ENCODE peak calls at places on chromosomes 3 and 15, in five cellular contexts. W, U, K, S and T are unnamed samples.

GRCh38 chr3:148955544-148956346 is 35.6 kb upstream of the GYG1 start:
- DNase-seq in W (no peak), U (peak), S (no peak), K (no peak), T (no peak)

GRCh38 chr15:61556037-61556648 is 327.0 kb upstream of the RORA start:
- DNase-seq in K (no peak), S (no peak), W (no peak), U (no peak), T (no peak)

GRCh38 chr15:86213888-86214287 is 134.2 kb downstream of the AGBL1 start:
- DNase-seq in U (no peak), W (no peak), K (no peak), S (no peak), T (no peak)

GRCh38 chr15:93449798-93450197 is 360.8 kb upstream of the RGMA start:
- DNase-seq in K (no peak), S (no peak), W (no peak), U (no peak), T (no peak)

GRCh38 chr15:82952156-82953081 is at the start of gene HOMER2:
- DNase-seq in U (peak), W (peak), K (no peak), S (peak), T (no peak)

GRCh38 chr3:169879846-169880558 is 10.3 kb upstream of the LRRC31 start:
- DNase-seq in S (no peak), W (no peak), U (no peak), K (no peak), T (no peak)

GRCh38 chr3:43515970-43516369 is 105.8 kb downstream of the ANO10 start:
- DNase-seq in U (no peak), S (no peak), K (no peak), W (no peak), T (no peak)

GRCh38 chr3:71628571-71628970 is 45.0 kb upstream of the FOXP1 start:
- DNase-seq in W (no peak), U (no peak), K (no peak), S (no peak), T (no peak)

GRCh38 chr3:53513556-53514190 is 19.3 kb downstream of the CACNA1D start:
- DNase-seq in W (no peak), S (no peak), U (no peak), K (no peak), T (no peak)

GRCh38 chr3:126487151-126487771 is 11.6 kb upstream of the ZXDC start:
- DNase-seq in S (no peak), U (no peak), K (peak), W (no peak), T (no peak)

GRCh38 chr3:107521466-107522059 is 1.2 kb upstream of the BBX start:
- DNase-seq in K (no peak), U (no peak), S (no peak), W (no peak), T (no peak)

GRCh38 chr3:107520535-107520934 is 2.2 kb upstream of the BBX start:
- DNase-seq in U (no peak), K (no peak), S (no peak), W (no peak), T (no peak)

GRCh38 chr3:107523361-107524213 is 825 bp downstream of the BBX start:
- DNase-seq in U (peak), W (peak), S (peak), K (peak), T (peak)

GRCh38 chr3:107524214-107525100 is 1.7 kb downstream of the BBX start:
- DNase-seq in S (peak), W (peak), K (peak), U (peak), T (no peak)

GRCh38 chr3:107522510-107523360 is at the start of gene BBX:
- DNase-seq in U (peak), W (peak), K (peak), S (peak), T (peak)
- TF ChIP-seq POLR2A in U (peak), W (no peak), K (no peak), S (no peak), T (peak)

GRCh38 chr3:136751259-136752045 is 726 bp downstream of the STAG1 start:
- DNase-seq in S (peak), K (peak), W (no peak), U (peak), T (peak)
- TF ChIP-seq POLR2AphosphoS5 in S (no peak), K (no peak), W (peak), U (peak), T (no peak)

GRCh38 chr15:65412556-65412955 is 10.2 kb downstream of the IGDCC4 start:
- DNase-seq in K (no peak), U (no peak), W (no peak), S (no peak), T (no peak)

GRCh38 chr15:65411470-65412071 is 11.2 kb downstream of the IGDCC4 start:
- DNase-seq in K (no peak), S (no peak), W (no peak), U (no peak), T (no peak)

GRCh38 chr15:65409284-65409631 is 13.5 kb downstream of the IGDCC4 start:
- DNase-seq in U (no peak), S (no peak), W (no peak), K (no peak), T (no peak)

GRCh38 chr15:65410036-65410435 is 12.7 kb downstream of the IGDCC4 start:
- DNase-seq in W (no peak), U (no peak), K (no peak), S (no peak), T (no peak)

DNA sequence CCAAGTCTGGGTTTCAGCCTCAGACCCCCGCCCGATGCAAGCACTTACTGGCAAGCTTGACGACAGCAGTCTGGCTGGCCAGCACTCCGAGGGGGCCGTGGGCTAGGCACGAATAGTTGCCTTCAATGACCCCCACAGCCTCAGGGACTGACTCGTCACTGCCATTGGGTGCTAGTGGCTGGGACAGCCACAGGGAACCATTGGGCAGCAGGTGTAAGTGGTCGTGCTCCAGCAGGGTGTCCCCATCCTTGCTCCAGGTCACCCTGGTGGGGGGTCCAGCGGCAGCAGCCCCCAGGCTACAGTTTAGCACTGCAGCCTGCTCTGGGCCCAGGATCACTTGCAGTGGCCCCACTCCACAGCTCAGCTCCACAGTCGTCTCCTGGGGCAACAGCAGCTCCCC is 11.8 kb downstream of the IGDCC4 start:
- DNase-seq in K (no peak), S (no peak), U (no peak), W (no peak), T (no peak)
- TF ChIP-seq POLR2A in K (no peak), S (no peak), U (no peak), W (no peak), T (no peak)

DNA sequence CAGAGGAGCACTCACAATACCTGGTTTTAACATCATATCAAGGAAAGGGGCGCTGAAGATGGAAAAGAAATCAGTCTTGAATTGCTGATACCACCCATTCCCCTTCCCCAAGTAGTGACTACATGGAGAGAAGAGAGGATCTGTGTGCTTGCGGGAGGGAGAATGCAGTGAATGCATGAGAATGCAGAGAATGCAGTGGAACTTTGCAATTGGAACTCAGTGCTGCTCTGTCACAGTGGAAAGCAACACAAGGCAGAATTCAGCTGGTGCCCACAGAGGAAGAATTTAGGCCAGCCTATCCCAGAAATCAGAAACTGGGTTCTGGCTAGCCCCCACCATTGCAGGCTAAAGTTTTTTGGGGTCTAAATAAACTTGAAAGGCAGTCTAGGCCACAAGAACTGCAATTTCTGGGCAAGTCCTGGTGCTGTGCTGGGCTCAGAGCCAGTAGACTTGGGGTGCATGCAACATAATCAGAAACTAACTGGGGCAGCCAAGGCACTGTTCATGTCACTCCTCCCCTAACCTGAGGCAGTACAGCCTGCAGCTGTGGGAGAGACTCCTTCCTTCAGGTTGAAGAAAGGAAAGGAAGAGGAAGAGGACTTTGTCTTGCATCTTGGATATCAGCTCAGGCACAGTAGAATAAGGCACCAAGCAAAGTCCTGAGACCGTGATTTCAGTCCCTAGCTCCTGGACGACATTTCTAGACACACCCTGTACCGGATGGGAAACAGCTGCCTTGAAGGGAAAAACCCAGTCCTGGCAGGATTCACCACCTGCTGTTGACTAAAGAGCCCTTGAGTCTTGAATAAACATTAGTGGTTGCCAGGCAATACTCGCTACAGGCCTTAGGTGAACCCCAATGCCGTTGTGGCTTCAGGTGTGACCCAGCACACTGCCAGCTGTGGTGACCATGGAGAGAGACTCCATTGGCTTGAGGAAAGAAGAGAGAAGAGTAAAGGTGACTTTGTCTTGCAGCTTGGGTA is 329.3 kb downstream of the TBL1XR1 start:
- DNase-seq in S (peak), W (no peak), U (peak), K (peak), T (no peak)
- TF ChIP-seq POLR2AphosphoS5 in S (peak), W (no peak), U (peak), K (no peak), T (no peak)

GRCh38 chr3:37995652-37996641 is 5.4 kb downstream of the VILL start:
- DNase-seq in U (no peak), K (no peak), W (no peak), S (peak), T (no peak)

GRCh38 chr3:37994639-37994972 is 4.0 kb downstream of the VILL start:
- DNase-seq in K (no peak), U (no peak), S (no peak), W (no peak), T (no peak)

GRCh38 chr3:37997321-37997720 is 6.7 kb downstream of the VILL start:
- DNase-seq in K (peak), W (no peak), S (no peak), U (no peak), T (no peak)

GRCh38 chr3:37997791-37998370 is 7.3 kb downstream of the VILL start:
- DNase-seq in S (no peak), W (no peak), U (no peak), K (peak), T (no peak)

GRCh38 chr3:37996785-37997301 is 6.3 kb downstream of the VILL start:
- DNase-seq in K (peak), U (peak), W (peak), S (peak), T (no peak)
- TF ChIP-seq POLR2A in K (no peak), U (no peak), W (no peak), S (no peak), T (no peak)

DNA sequence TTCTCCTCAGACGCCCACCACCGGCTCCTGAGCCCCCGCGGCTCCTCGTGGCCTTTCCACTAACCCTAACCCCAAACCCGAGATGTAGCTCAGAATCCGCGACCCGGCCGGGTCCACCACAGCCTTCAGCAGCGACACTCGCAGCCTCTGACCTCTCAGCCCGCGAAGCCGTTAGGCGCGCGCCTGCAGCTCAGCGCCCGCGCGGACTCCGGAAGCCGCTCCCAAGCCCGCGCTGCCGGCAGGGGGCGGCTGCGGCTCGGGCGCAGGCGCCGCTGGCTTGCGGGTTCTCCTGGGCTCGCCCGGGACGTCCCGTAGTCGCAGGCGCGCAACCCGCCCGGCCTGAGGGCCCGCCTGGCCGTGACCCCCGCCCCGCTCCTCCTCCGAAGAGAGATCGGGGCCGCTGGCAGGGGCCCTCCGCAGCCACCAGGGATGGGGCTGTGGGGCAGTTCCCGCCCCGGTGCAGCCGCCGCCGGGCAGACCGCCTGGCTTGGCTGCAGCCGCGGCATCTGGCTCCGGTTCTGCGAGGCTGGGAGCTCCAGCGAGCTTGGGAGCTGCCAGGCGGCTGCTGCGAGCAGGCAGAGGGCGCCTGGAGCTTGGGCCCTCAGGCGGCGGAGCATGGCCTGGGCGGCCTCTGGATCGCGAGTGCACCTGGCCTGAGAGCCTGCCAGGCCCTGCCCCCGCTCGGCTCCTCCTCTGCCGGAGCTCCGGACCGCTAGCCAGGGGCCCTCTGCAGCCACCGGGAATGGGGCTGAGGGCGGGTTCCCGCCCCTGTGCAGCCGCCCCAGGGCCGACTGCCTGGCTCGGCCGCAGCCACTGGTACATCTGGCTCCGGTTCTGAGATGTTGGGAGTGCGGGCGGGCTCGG is 120.7 kb downstream of the LMLN start:
- DNase-seq in W (peak), K (peak), U (peak), S (peak), T (peak)
- TF ChIP-seq POLR2AphosphoS5 in W (no peak), K (no peak), U (no peak), S (no peak), T (no peak)

GRCh38 chr3:194631696-194632095 is 1.5 kb downstream of the TMEM44 start:
- DNase-seq in S (no peak), U (no peak), K (peak), W (no peak), T (no peak)

GRCh38 chr3:194637066-194637465 is 3.8 kb upstream of the TMEM44 start:
- DNase-seq in K (no peak), W (no peak), S (no peak), U (no peak), T (no peak)

GRCh38 chr3:194632211-194632982 is 822 bp downstream of the TMEM44 start:
- DNase-seq in W (no peak), K (no peak), U (peak), S (no peak), T (no peak)

GRCh38 chr3:194633349-194634004 is at the start of gene TMEM44:
- DNase-seq in S (peak), K (peak), U (peak), W (peak), T (peak)

DNA sequence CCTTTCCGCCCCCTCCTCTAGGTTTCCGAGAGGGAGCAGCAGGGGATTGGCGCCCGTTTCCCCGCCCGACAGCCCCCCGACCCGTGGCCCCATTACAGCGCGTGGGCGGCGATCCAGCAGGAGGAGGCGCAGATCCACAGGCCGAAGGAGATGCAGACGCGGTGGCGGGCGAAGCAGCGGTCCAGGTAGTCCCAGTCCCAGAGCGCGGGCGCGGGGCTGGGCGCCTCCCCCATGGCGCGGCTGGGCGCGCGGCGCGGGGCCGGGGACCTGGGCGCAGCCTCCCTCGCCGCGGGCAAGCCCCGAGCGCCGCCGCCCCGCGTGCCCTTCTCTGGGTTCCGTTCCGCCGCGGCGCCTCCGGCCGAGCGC is 253 bp downstream of the TMEM44 start:
- DNase-seq in W (no peak), K (no peak), U (peak), S (no peak), T (peak)
- TF ChIP-seq POLR2A in W (no peak), K (no peak), U (no peak), S (no peak), T (no peak)

GRCh38 chr3:47315069-47315647 is 32.4 kb downstream of the KLHL18 start:
- DNase-seq in W (no peak), U (peak), S (no peak), K (no peak), T (no peak)
- TF ChIP-seq POLR2AphosphoS5 in W (no peak), U (no peak), S (no peak), K (no peak), T (no peak)

GRCh38 chr15:69342460-69343076 is 43.9 kb downstream of the PAQR5 start:
- DNase-seq in W (no peak), K (no peak), S (no peak), U (no peak), T (no peak)

GRCh38 chr15:69341356-69341755 is 42.6 kb downstream of the PAQR5 start:
- DNase-seq in W (no peak), S (no peak), U (no peak), K (no peak), T (no peak)

GRCh38 chr15:69343133-69343532 is 44.4 kb downstream of the PAQR5 start:
- DNase-seq in W (no peak), S (no peak), K (no peak), U (no peak), T (no peak)

GRCh38 chr15:69346112-69346511 is 47.4 kb downstream of the PAQR5 start:
- DNase-seq in U (no peak), K (no peak), W (no peak), S (no peak), T (no peak)

GRCh38 chr15:69344238-69344637 is 45.5 kb downstream of the PAQR5 start:
- DNase-seq in W (no peak), U (no peak), K (no peak), S (no peak), T (no peak)
- TF ChIP-seq POLR2A in W (no peak), U (no peak), K (no peak), S (no peak), T (no peak)